ENCODE peak calls at places on chromosomes 13 and 19, in nine cellular contexts. V, T, W, M, U, G, N, X and Y are unnamed samples.

GRCh38 chr19:10686661-10687517 is 14.3 kb upstream of the QTRT1 start:
- DNase-seq in V (no peak), T (no peak), W (no peak), M (peak; percentile 30), U (peak; percentile 74), G (peak; percentile 10), N (no peak), X (no peak), Y (no peak)

GRCh38 chr19:46697142-46697960 is 19.6 kb downstream of the PRKD2 start:
- DNase-seq in V (peak; percentile 80), T (peak; percentile 98), W (peak; percentile 84), M (peak; percentile 71), U (peak; percentile 90), G (peak; percentile 72), N (peak; percentile 99), X (peak; percentile 89), Y (peak; percentile 97)

GRCh38 chr13:42041684-42042035 is 6.8 kb upstream of the DGKH start:
- DNase-seq in V (no peak), T (peak; percentile 86), W (peak; percentile 72), M (peak; percentile 71), U (peak; percentile 89), G (peak; percentile 75), N (peak; percentile 83), X (peak; percentile 29), Y (peak; percentile 76)

GRCh38 chr19:4914736-4915501 is 5.6 kb downstream of the UHRF1 start:
- DNase-seq in V (peak; percentile 76), T (peak; percentile 40), W (peak; percentile 73), M (peak; percentile 80), U (peak; percentile 94), G (no peak), N (no peak), X (no peak), Y (no peak)

GRCh38 chr13:31638577-31638976 is 100.7 kb upstream of the RXFP2 start:
- DNase-seq in V (no peak), T (no peak), W (no peak), M (peak; percentile 37), U (peak; percentile 94), G (no peak), N (no peak), X (no peak), Y (no peak)

GRCh38 chr19:29547981-29548380 is 22.2 kb downstream of the VSTM2B start:
- DNase-seq in V (no peak), T (no peak), W (no peak), M (no peak), U (peak; percentile 19), G (peak; percentile 52), N (no peak), X (no peak), Y (no peak)

GRCh38 chr13:74070065-74070464 is 64.1 kb downstream of the KLF12 start:
- DNase-seq in V (no peak), T (no peak), W (no peak), M (no peak), U (no peak), G (no peak), N (no peak), X (no peak), Y (no peak)

GRCh38 chr19:12867120-12868099 is 13.8 kb downstream of the DNASE2 start:
- DNase-seq in V (no peak), T (peak; percentile 93), W (peak; percentile 52), M (peak; percentile 52), U (peak; percentile 81), G (peak; percentile 84), N (peak; percentile 94), X (peak; percentile 90), Y (peak; percentile 93)

GRCh38 chr19:46902402-46902766 is 41.6 kb downstream of the ARHGAP35 start:
- DNase-seq in V (peak; percentile 71), T (peak; percentile 40), W (no peak), M (no peak), U (peak; percentile 60), G (no peak), N (peak; percentile 40), X (no peak), Y (no peak)

GRCh38 chr19:5273782-5274181 is 66.8 kb downstream of the PTPRS start:
- DNase-seq in V (no peak), T (no peak), W (no peak), M (no peak), U (no peak), G (no peak), N (no peak), X (no peak), Y (no peak)

GRCh38 chr13:114304346-114305034 is 9.8 kb upstream of the CHAMP1 start:
- DNase-seq in V (no peak), T (no peak), W (no peak), M (no peak), U (no peak), G (no peak), N (no peak), X (no peak), Y (no peak)

GRCh38 chr19:18308051-18308947 is 14.6 kb downstream of the LSM4 start:
- DNase-seq in V (no peak), T (no peak), W (no peak), M (no peak), U (no peak), G (peak; percentile 11), N (no peak), X (no peak), Y (no peak)

GRCh38 chr19:41339936-41340335 is 13.8 kb downstream of the TGFB1 start:
- DNase-seq in V (no peak), T (peak; percentile 86), W (peak; percentile 66), M (no peak), U (peak; percentile 25), G (no peak), N (peak; percentile 36), X (no peak), Y (no peak)

GRCh38 chr19:41344162-41344561 is 9.6 kb downstream of the TGFB1 start:
- DNase-seq in V (no peak), T (no peak), W (no peak), M (no peak), U (no peak), G (no peak), N (no peak), X (no peak), Y (no peak)

DNA sequence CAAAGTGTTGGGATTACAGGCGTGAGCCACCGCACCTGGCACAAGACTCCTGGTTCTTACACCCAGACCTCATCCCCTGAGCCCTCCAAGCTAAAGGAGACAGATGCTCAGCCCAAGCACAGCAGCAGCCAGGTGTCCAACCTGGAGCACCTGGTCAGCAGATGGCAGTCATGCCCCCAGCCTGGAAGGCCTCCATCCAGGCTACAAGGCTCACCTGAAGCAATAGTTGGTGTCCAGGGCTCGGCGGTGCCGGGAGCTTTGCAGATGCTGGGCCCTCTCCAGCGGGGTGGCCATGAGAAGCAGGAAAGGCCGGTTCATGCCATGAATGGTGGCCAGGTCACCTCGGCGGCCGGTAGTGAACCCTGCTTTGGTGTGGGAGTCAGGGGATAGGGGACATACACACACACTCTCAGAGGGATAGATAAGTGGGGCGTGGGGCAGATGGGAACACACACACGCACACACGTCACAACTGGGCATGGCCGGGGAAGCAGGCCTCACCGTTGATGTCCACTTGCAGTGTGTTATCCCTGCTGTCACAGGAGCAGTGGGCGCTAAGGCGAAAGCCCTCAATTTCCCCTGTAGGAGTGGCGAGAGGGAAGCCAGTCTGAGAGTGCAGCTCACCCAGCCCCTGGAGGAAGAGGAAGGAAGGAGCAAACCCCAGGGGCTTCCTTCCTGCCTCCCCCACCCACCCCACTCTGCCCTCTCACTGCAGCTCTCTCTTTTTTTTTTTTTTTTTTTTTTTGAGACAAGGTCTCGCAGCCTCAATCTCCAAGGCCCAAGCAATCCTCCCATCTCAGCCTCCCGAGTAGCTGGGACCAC is 11.8 kb downstream of the TGFB1 start:
- DNase-seq in V (no peak), T (no peak), W (no peak), M (no peak), U (no peak), G (peak; percentile 8), N (peak; percentile 65), X (no peak), Y (no peak)
- H3K4me2 ChIP-seq in V (no peak overlapping the region), T (no peak overlapping the region), W (no peak overlapping the region), M (no peak overlapping the region), U (no peak overlapping the region), G (no peak overlapping the region), N (no peak overlapping the region), X (no peak overlapping the region), Y (no peak overlapping the region)

GRCh38 chr19:14809272-14810057 is 25.5 kb downstream of the OR7A5 start:
- DNase-seq in V (no peak), T (no peak), W (no peak), M (no peak), U (no peak), G (no peak), N (no peak), X (no peak), Y (no peak)
- H3K4me2 ChIP-seq in V (no peak overlapping the region), T (no peak overlapping the region), W (no peak overlapping the region), M (no peak overlapping the region), U (no peak overlapping the region), G (no peak overlapping the region), N (no peak overlapping the region), X (no peak overlapping the region), Y (no peak overlapping the region)

GRCh38 chr13:110664074-110664473 is 41.8 kb downstream of the CARS2 start:
- DNase-seq in V (no peak), T (no peak), W (no peak), M (no peak), U (no peak), G (no peak), N (no peak), X (no peak), Y (no peak)
- H3K4me2 ChIP-seq in V (no peak overlapping the region), T (no peak overlapping the region), W (no peak overlapping the region), M (no peak overlapping the region), U (no peak overlapping the region), G (no peak overlapping the region), N (no peak overlapping the region), X (no peak overlapping the region), Y (no peak overlapping the region)

GRCh38 chr19:54470276-54470887 is 2.7 kb downstream of the CDC42EP5 start:
- DNase-seq in V (no peak), T (no peak), W (no peak), M (no peak), U (no peak), G (no peak), N (no peak), X (no peak), Y (no peak)

GRCh38 chr19:54465367-54466109 is 2.0 kb upstream of the LENG9 start:
- DNase-seq in V (no peak), T (no peak), W (no peak), M (no peak), U (no peak), G (no peak), N (peak; percentile 54), X (no peak), Y (peak; percentile 24)

GRCh38 chr19:54470991-54471782 is 1.9 kb downstream of the CDC42EP5 start:
- DNase-seq in V (no peak), T (no peak), W (no peak), M (no peak), U (peak; percentile 68), G (no peak), N (peak; percentile 69), X (no peak), Y (peak; percentile 49)

GRCh38 chr19:54473071-54473941 is at the start of gene CDC42EP5:
- DNase-seq in V (no peak), T (no peak), W (no peak), M (peak; percentile 84), U (peak; percentile 88), G (peak; percentile 60), N (peak; percentile 46), X (no peak), Y (peak; percentile 32)

DNA sequence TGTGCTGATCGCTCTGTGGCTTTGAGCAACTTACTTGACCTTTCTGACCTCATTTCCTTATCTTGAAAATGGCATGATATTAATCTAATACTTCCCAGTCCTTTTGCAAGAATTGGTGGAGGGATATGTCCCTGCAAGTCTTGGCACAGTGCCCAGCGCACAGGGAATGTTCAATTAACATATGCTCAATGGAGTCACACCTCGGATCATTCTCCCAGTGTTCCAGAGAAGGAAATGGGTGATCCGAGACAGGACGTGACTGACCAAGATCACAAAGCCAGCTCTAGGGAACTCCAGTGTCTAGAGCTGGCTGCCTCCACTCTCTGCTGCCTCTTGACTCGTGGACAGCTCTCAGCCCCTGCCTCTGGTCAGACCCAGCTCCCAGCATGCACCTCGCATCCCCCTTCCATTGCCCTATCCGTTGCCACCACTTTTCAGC is 3.6 kb downstream of the CDC42EP5 start:
- DNase-seq in V (no peak), T (no peak), W (no peak), M (no peak), U (no peak), G (no peak), N (no peak), X (no peak), Y (no peak)
- H3K4me2 ChIP-seq in V (no peak overlapping the region), T (no peak overlapping the region), W (no peak overlapping the region), M (no peak overlapping the region), U (no peak overlapping the region), G (no peak overlapping the region), N (no peak overlapping the region), X (no peak overlapping the region), Y (no peak overlapping the region)